ENCODE peak calls at places on chromosomes 5 and 9, in six cellular contexts. I is neuronal stem cell, J is H9, C is mesendoderm, H is IMR-90, T is mesenchymal stem cell. O is an unnamed sample.

GRCh38 chr9:32251539-32251938 is 132.9 kb upstream of the ACO1 start:
- DNase-seq in I (peak), J (peak), T (peak), H (peak), C (peak), O (peak)

GRCh38 chr9:70881321-70881720 is 240.1 kb downstream of the TRPM3 start:
- DNase-seq in T (no peak), I (no peak), J (no peak), C (no peak), H (no peak), O (no peak)

GRCh38 chr5:122356868-122357267 is 44.8 kb downstream of the SNCAIP start:
- DNase-seq in I (no peak), J (no peak), T (no peak), H (no peak), C (peak), O (no peak)

GRCh38 chr5:10564838-10565784 is 1.2 kb downstream of the ANKRD33B start:
- DNase-seq in J (no peak), I (no peak), T (peak), H (no peak), C (peak), O (no peak)

GRCh38 chr9:93189369-93190132 is 5.6 kb downstream of the WNK2 start:
- DNase-seq in C (no peak), J (no peak), I (no peak), H (no peak), T (no peak), O (no peak)

GRCh38 chr9:130297371-130297770 is 31.8 kb downstream of the HMCN2 start:
- DNase-seq in C (no peak), H (no peak), T (no peak), I (no peak), J (no peak), O (no peak)

GRCh38 chr5:9265391-9266287 is 280.2 kb downstream of the SEMA5A start:
- DNase-seq in T (peak), J (peak), I (no peak), H (peak), C (peak), O (peak)

GRCh38 chr5:57416246-57416996 is 66.2 kb downstream of the ACTBL2 start:
- DNase-seq in C (peak), I (no peak), T (no peak), H (peak), J (no peak), O (no peak)

GRCh38 chr5:89313804-89314588 is 431.0 kb upstream of the MEF2C start:
- DNase-seq in T (peak), I (no peak), C (peak), H (peak), J (no peak), O (no peak)

GRCh38 chr5:35248843-35249780 is 18.8 kb upstream of the PRLR start:
- DNase-seq in C (no peak), T (peak), I (no peak), J (no peak), H (peak), O (no peak)

GRCh38 chr9:8860925-8861324 is 1061.3 kb upstream of the DMAC1 start:
- DNase-seq in C (no peak), J (no peak), H (peak), T (peak), I (no peak), O (no peak)

GRCh38 chr9:618478-618877 is 223.0 kb upstream of the DMRT1 start:
- DNase-seq in H (peak), J (no peak), I (no peak), T (no peak), C (no peak), O (no peak)

GRCh38 chr5:38543886-38544285 is 12.6 kb downstream of the LIFR start:
- DNase-seq in J (no peak), I (no peak), T (no peak), C (no peak), H (no peak), O (no peak)

GRCh38 chr9:100322954-100323536 is 29.7 kb downstream of the TEX10 start:
- DNase-seq in H (peak), T (peak), J (no peak), C (peak), I (peak), O (peak)

GRCh38 chr5:150077060-150077459 is 9.3 kb downstream of the CSF1R start:
- DNase-seq in I (no peak), J (no peak), C (no peak), H (no peak), T (no peak), O (no peak)

GRCh38 chr5:60883229-60883628 is 39.2 kb upstream of the ELOVL7 start:
- DNase-seq in H (no peak), T (peak), I (no peak), J (no peak), C (peak), O (no peak)

GRCh38 chr5:105413406-105413990 is 1850.9 kb upstream of the NUDT12 start:
- DNase-seq in T (no peak), C (no peak), J (no peak), I (no peak), H (no peak), O (peak)

GRCh38 chr9:5857928-5858327 is 25.0 kb upstream of the ERMP1 start:
- DNase-seq in H (no peak), J (no peak), C (no peak), T (no peak), I (no peak), O (no peak)

GRCh38 chr9:95116002-95116819 is 201.3 kb downstream of the FANCC start:
- DNase-seq in H (no peak), T (no peak), J (no peak), C (peak), I (no peak), O (peak)

GRCh38 chr5:32172908-32173393 is 1.2 kb downstream of the GOLPH3 start:
- DNase-seq in T (peak), I (no peak), H (no peak), C (peak), J (no peak), O (no peak)

GRCh38 chr9:20562051-20562450 is 60.2 kb downstream of the MLLT3 start:
- DNase-seq in H (peak), J (no peak), T (peak), C (no peak), I (no peak), O (no peak)

GRCh38 chr9:92747459-92748232 is 17.0 kb downstream of the BICD2 start:
- DNase-seq in C (no peak), I (no peak), T (peak), J (no peak), H (peak), O (no peak)

GRCh38 chr5:175385691-175386360 is 58.2 kb downstream of the DRD1 start:
- DNase-seq in H (peak), C (no peak), J (no peak), T (no peak), I (no peak), O (no peak)

GRCh38 chr9:87618931-87619330 is 107.0 kb upstream of the CTSL start:
- DNase-seq in T (no peak), J (no peak), H (no peak), I (no peak), C (no peak), O (no peak)

GRCh38 chr9:36873247-36873875 is 160.7 kb downstream of the PAX5 start:
- DNase-seq in C (peak), J (peak), T (peak), I (peak), H (peak), O (peak)

GRCh38 chr9:125513634-125514413 is 193.2 kb downstream of the MAPKAP1 start:
- DNase-seq in H (peak), C (no peak), T (peak), I (no peak), J (no peak), O (peak)

GRCh38 chr5:93425102-93425501 is 155.9 kb downstream of the NR2F1-AS1 start:
- DNase-seq in T (no peak), H (peak), J (no peak), I (no peak), C (no peak), O (no peak)

GRCh38 chr9:135864447-135865049 is 42.8 kb downstream of the CAMSAP1 start:
- DNase-seq in C (peak), H (peak), I (peak), J (peak), T (peak), O (peak)

GRCh38 chr9:37374892-37375291 is 47.6 kb upstream of the GRHPR start:
- DNase-seq in C (no peak), I (no peak), J (no peak), T (no peak), H (no peak), O (no peak)

GRCh38 chr5:122154910-122155309 is 25.6 kb downstream of the ZNF474 start:
- DNase-seq in H (peak), C (peak), I (no peak), T (peak), J (no peak), O (no peak)

GRCh38 chr5:139383993-139384590 is 995 bp upstream of the SLC23A1 start:
- DNase-seq in T (no peak), J (no peak), H (no peak), C (no peak), I (no peak), O (peak)

GRCh38 chr5:139382371-139382770 is 726 bp downstream of the SLC23A1 start:
- DNase-seq in J (no peak), H (no peak), C (no peak), I (no peak), T (no peak), O (no peak)

GRCh38 chr5:139384591-139385051 is 1.5 kb upstream of the SLC23A1 start:
- DNase-seq in I (no peak), H (no peak), T (no peak), J (no peak), C (no peak), O (no peak)

GRCh38 chr5:139382781-139383180 is 316 bp downstream of the SLC23A1 start:
- DNase-seq in I (no peak), H (no peak), C (no peak), T (no peak), J (no peak), O (no peak)

GRCh38 chr5:139383275-139383992 is at the start of gene SLC23A1:
- DNase-seq in I (no peak), H (peak), J (no peak), T (no peak), C (no peak), O (peak)
- H3K4me2 ChIP-seq in I (no peak), H (no peak), J (no peak), T (no peak), C (no peak), O (no peak)

GRCh38 chr9:111959468-111959941 is 62.9 kb downstream of the UGCG start:
- DNase-seq in I (no peak), T (peak), J (no peak), H (peak), C (peak), O (peak)
- H3K27ac ChIP-seq in I (no peak), T (peak), J (no peak), H (peak), C (no peak), O (no peak)

GRCh38 chr5:141874262-141874964 is 3.8 kb downstream of the PCDH1 start:
- DNase-seq in T (no peak), J (no peak), H (no peak), I (no peak), C (no peak), O (no peak)
- H3K4ac ChIP-seq in T (no peak), J (no peak), H (no peak), I (peak), C (no peak), O (no peak)

GRCh38 chr9:127522727-127523126 is 71.4 kb downstream of the LRSAM1 start:
- DNase-seq in T (peak), J (no peak), C (no peak), I (no peak), H (no peak), O (peak)
- H3K4me2 ChIP-seq in T (no peak), J (no peak), C (no peak), I (no peak), H (peak), O (no peak)

GRCh38 chr9:22037954-22038690 is 29.0 kb upstream of the CDKN2B start:
- DNase-seq in I (no peak), T (peak), H (peak), J (no peak), C (no peak), O (peak)

GRCh38 chr9:22039258-22039657 is 30.2 kb upstream of the CDKN2B start:
- DNase-seq in T (peak), I (no peak), J (no peak), H (no peak), C (no peak), O (no peak)

GRCh38 chr9:22041792-22042191 is 32.7 kb upstream of the CDKN2B start:
- DNase-seq in H (no peak), C (peak), J (no peak), T (no peak), I (no peak), O (peak)

GRCh38 chr9:22041329-22041728 is 32.2 kb upstream of the CDKN2B start:
- DNase-seq in H (no peak), C (no peak), T (no peak), J (no peak), I (no peak), O (no peak)

DNA sequence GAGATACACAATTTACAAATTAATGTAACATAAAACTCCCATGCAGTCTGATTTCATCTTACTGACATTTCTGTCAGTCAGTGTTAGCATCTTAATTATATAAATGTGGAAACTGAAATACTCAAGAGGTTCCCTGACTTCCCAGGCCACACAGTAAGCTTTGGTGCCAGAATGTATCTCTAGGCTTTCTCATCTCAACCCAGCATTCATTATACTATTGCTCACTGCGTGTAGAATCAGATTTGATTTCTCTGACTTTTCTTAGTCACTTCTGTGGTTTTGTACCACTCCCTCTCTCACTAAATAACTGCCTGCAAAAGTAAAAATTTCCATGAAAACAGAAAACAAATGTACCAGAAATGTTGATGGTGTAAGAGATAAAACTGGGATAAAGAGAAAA is 31.7 kb upstream of the CDKN2B start:
- DNase-seq in H (peak), I (no peak), T (peak), J (no peak), C (no peak), O (no peak)
- H3K27ac ChIP-seq in H (no peak), I (no peak), T (no peak), J (no peak), C (no peak), O (no peak)

DNA sequence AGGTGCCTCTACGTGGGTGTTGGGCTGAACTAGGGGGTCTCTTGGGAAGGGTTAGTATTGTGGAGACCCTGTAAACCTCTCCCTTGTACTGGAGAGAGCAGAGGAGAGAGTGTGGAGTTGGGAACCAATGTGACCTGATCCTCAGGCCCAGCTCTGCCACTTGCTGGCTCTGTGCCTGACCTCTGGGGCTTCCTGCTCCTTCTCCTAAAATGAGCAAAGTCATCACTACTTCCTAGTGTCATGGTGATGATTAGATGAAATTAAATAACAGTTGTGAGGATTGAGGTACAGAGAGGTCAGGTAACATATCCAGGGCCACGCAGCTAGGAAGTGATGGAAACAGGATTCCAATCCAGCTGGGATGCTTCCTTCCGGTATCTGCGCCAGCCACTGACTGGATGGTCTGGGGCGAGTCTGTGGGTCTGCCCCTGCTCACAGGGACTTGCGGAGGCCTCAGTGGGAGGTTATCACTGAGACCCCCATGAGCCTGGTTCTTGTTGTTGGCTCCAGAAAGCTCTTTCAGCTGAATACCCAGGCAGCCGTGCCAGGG is 9.2 kb downstream of the GALNT10 start:
- DNase-seq in I (no peak), T (no peak), C (no peak), J (no peak), H (no peak), O (no peak)
- H3K4ac ChIP-seq in I (no peak), T (peak), C (no peak), J (no peak), H (peak), O (peak)

GRCh38 chr9:12698986-12699385 is 5.8 kb downstream of the TYRP1 start:
- DNase-seq in T (peak), H (no peak), C (peak), I (no peak), J (no peak), O (no peak)
- H3K4me2 ChIP-seq in T (no peak), H (no peak), C (no peak), I (no peak), J (no peak), O (no peak)

O was measured in trophoblast cell.